ENCODE peak calls at places on chromosomes 6 and 20, in eight cellular contexts. One of them, this sample, is unnamed.

GRCh38 chr6:167934426-167934864 is 63.0 kb upstream of the KIF25 start:
- DNase-seq in HCT116: no peak
- DNase-seq in adrenal gland: no peak
- DNase-seq in suprapubic skin: no peak
- DNase-seq in IMR-90: no peak
- DNase-seq in heart left ventricle: no peak
- DNase-seq in esophagus squamous epithelium: no peak
- DNase-seq in GM12892: no peak
- DNase-seq in this sample: no peak

GRCh38 chr6:165662671-165663282 is at the start of gene PDE10A:
- DNase-seq in heart left ventricle: peak; percentile 88
- DNase-seq in esophagus squamous epithelium: no peak
- DNase-seq in adrenal gland: no peak
- DNase-seq in IMR-90: peak; percentile 55
- DNase-seq in HCT116: no peak
- DNase-seq in GM12892: no peak
- DNase-seq in suprapubic skin: no peak
- DNase-seq in this sample: no peak

GRCh38 chr6:234706-235372 is 57.4 kb upstream of the DUSP22 start:
- DNase-seq in HCT116: no peak
- DNase-seq in suprapubic skin: no peak
- DNase-seq in heart left ventricle: no peak
- DNase-seq in esophagus squamous epithelium: no peak
- DNase-seq in GM12892: no peak
- DNase-seq in adrenal gland: peak; percentile 27
- DNase-seq in IMR-90: no peak
- DNase-seq in this sample: no peak

GRCh38 chr6:3850451-3851203 is 1.5 kb downstream of the FAM50B start:
- DNase-seq in IMR-90: no peak
- DNase-seq in heart left ventricle: no peak
- DNase-seq in adrenal gland: no peak
- DNase-seq in HCT116: no peak
- DNase-seq in GM12892: peak; percentile 34
- DNase-seq in esophagus squamous epithelium: no peak
- DNase-seq in suprapubic skin: no peak
- DNase-seq in this sample: no peak

GRCh38 chr20:41150664-41151063 is 13.3 kb downstream of the PLCG1 start:
- DNase-seq in esophagus squamous epithelium: no peak
- DNase-seq in heart left ventricle: peak; percentile 25
- DNase-seq in HCT116: no peak
- DNase-seq in IMR-90: peak; percentile 29
- DNase-seq in adrenal gland: no peak
- DNase-seq in GM12892: no peak
- DNase-seq in suprapubic skin: no peak
- DNase-seq in this sample: no peak

GRCh38 chr20:42406826-42407225 is 782.9 kb downstream of the PTPRT start:
- DNase-seq in suprapubic skin: no peak
- DNase-seq in esophagus squamous epithelium: no peak
- DNase-seq in IMR-90: no peak
- DNase-seq in heart left ventricle: no peak
- DNase-seq in HCT116: no peak
- DNase-seq in adrenal gland: no peak
- DNase-seq in GM12892: no peak
- DNase-seq in this sample: no peak

GRCh38 chr6:104201557-104201956 is 658.2 kb downstream of the HACE1 start:
- DNase-seq in adrenal gland: no peak
- DNase-seq in IMR-90: no peak
- DNase-seq in heart left ventricle: no peak
- DNase-seq in suprapubic skin: no peak
- DNase-seq in esophagus squamous epithelium: no peak
- DNase-seq in GM12892: no peak
- DNase-seq in HCT116: no peak
- DNase-seq in this sample: no peak

GRCh38 chr20:5829241-5829809 is 79.1 kb downstream of the SHLD1 start:
- DNase-seq in adrenal gland: no peak
- DNase-seq in heart left ventricle: no peak
- DNase-seq in esophagus squamous epithelium: no peak
- DNase-seq in suprapubic skin: no peak
- DNase-seq in IMR-90: no peak
- DNase-seq in GM12892: no peak
- DNase-seq in HCT116: no peak
- DNase-seq in this sample: no peak

GRCh38 chr20:64006902-64007301 is 26.0 kb downstream of the PRPF6 start:
- DNase-seq in heart left ventricle: no peak
- DNase-seq in HCT116: no peak
- DNase-seq in IMR-90: no peak
- DNase-seq in suprapubic skin: no peak
- DNase-seq in adrenal gland: no peak
- DNase-seq in esophagus squamous epithelium: no peak
- DNase-seq in GM12892: no peak
- DNase-seq in this sample: no peak

GRCh38 chr20:10090588-10091166 is 55.9 kb downstream of the ANKEF1 start:
- DNase-seq in esophagus squamous epithelium: no peak
- DNase-seq in suprapubic skin: no peak
- DNase-seq in GM12892: no peak
- DNase-seq in HCT116: peak; percentile 38
- DNase-seq in heart left ventricle: peak; percentile 49
- DNase-seq in IMR-90: peak; percentile 53
- DNase-seq in adrenal gland: peak; percentile 73
- DNase-seq in this sample: peak; percentile 58

GRCh38 chr6:11810854-11811643 is 32.4 kb upstream of the ADTRP start:
- DNase-seq in suprapubic skin: no peak
- DNase-seq in GM12892: no peak
- DNase-seq in HCT116: no peak
- DNase-seq in heart left ventricle: peak; percentile 30
- DNase-seq in IMR-90: peak; percentile 24
- DNase-seq in adrenal gland: no peak
- DNase-seq in esophagus squamous epithelium: no peak
- DNase-seq in this sample: no peak

GRCh38 chr6:107116328-107116892 is 1.1 kb upstream of the BEND3 start:
- DNase-seq in GM12892: no peak
- DNase-seq in suprapubic skin: no peak
- DNase-seq in IMR-90: no peak
- DNase-seq in heart left ventricle: no peak
- DNase-seq in HCT116: no peak
- DNase-seq in adrenal gland: peak; percentile 67
- DNase-seq in esophagus squamous epithelium: no peak
- DNase-seq in this sample: peak; percentile 61

GRCh38 chr6:107115695-107116327 is 496 bp upstream of the BEND3 start:
- DNase-seq in heart left ventricle: no peak
- DNase-seq in adrenal gland: peak; percentile 50
- DNase-seq in GM12892: peak; percentile 36
- DNase-seq in HCT116: no peak
- DNase-seq in suprapubic skin: no peak
- DNase-seq in esophagus squamous epithelium: no peak
- DNase-seq in IMR-90: no peak
- DNase-seq in this sample: peak; percentile 66

GRCh38 chr6:107113460-107114212 is 1.7 kb downstream of the BEND3 start:
- DNase-seq in HCT116: no peak
- DNase-seq in esophagus squamous epithelium: no peak
- DNase-seq in IMR-90: no peak
- DNase-seq in heart left ventricle: no peak
- DNase-seq in GM12892: no peak
- DNase-seq in suprapubic skin: no peak
- DNase-seq in adrenal gland: peak; percentile 63
- DNase-seq in this sample: no peak

GRCh38 chr6:107114213-107114871 is 973 bp downstream of the BEND3 start:
- DNase-seq in HCT116: peak; percentile 52
- DNase-seq in heart left ventricle: peak; percentile 94
- DNase-seq in esophagus squamous epithelium: no peak
- DNase-seq in GM12892: peak; percentile 89
- DNase-seq in IMR-90: peak; percentile 81
- DNase-seq in adrenal gland: peak; percentile 91
- DNase-seq in suprapubic skin: peak; percentile 82
- DNase-seq in this sample: peak; percentile 62

DNA sequence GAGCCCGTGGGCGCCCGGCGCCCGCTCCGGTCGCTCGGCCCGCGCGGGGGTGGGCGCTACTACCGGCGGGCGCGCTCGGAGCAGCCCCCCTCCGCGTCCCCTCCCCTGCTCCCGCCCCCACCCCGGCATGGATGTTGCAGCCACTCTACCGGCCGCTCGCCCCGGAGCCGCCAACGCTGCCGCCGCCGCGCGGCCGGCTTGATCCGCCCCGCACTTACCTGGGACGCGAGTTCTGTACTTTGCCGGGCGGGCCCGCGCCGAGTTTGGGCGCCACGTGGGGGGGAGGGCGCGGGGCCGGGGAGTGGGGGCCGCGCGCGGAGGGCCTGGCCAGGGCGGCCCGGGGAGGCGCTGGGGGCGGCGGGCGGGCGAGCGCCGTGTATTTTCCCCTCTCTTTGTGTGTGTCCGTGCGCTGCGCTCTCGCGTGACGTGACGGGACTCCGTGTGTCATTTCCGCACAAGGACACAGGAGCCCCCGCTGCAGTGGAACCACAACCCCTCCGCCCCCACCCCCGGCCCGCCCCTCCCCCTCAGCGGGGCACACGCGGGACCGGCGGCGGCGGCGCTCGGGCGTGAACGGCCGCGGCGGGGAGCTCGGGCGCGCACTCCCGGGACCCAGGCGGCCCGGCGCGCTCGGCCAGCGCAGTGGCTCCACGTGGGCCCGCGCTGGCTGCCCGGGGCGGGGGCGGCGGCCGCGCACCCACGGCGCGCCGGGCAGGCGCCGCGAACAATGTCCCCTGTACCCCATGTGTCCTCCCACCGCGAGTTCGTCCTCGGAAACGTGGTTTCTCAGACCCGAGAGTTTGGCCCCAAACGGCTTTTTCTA is at the start of gene BEND3:
- DNase-seq in GM12892: no peak
- DNase-seq in suprapubic skin: no peak
- DNase-seq in IMR-90: no peak
- DNase-seq in esophagus squamous epithelium: no peak
- DNase-seq in HCT116: no peak
- DNase-seq in adrenal gland: peak; percentile 66
- DNase-seq in heart left ventricle: peak; percentile 60
- DNase-seq in this sample: peak; percentile 65
- TF ChIP-seq POLR2A in GM12892: peak; percentile 21
- TF ChIP-seq POLR2A in suprapubic skin: no peak
- TF ChIP-seq POLR2A in IMR-90: no peak
- TF ChIP-seq POLR2A in esophagus squamous epithelium: no peak
- TF ChIP-seq POLR2A in HCT116: no peak
- TF ChIP-seq POLR2A in adrenal gland: no peak
- TF ChIP-seq POLR2A in heart left ventricle: no peak
- TF ChIP-seq POLR2A in this sample: no peak

DNA sequence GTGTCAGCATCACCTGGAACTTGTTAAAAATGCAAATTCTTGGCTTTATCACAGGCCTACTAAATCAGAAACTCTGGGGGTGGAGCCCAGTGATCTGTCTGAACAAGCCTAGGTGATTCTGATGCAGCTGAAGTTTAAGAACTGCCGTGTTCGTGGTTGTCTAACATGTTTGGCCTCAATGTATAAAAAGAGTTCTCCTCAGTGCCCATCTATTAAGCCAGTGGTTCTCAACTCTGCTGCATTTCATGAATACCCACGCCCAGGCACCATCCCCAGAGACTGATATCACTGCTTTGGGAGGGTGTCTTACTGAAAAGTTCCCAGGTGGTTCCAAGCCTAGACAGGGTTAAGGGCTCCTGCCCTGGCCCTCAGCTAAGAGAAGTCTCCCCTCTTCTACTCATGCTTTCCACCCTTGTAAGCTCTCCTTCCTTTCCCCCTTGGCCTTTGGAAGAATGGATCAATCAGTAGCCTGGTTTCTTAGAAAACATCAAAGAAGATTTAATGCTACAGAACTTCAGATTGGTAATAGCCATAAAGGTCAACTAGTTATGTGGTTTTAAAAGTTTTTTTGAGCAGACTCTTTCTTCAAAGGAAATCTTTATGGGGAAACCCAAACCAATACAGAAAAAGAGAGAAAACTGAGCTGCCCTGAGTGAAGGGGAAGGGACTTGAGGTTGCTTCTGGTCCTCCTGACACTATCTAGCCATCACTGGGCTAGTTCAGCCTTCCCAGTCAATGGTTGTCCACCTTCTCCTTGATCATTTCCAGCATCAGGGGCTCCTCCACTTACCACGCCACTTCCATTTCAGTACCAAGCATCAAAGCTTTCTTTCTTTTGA is 38.9 kb upstream of the TNFAIP3 start:
- DNase-seq in HCT116: no peak
- DNase-seq in adrenal gland: no peak
- DNase-seq in esophagus squamous epithelium: no peak
- DNase-seq in IMR-90: no peak
- DNase-seq in suprapubic skin: no peak
- DNase-seq in heart left ventricle: no peak
- DNase-seq in GM12892: no peak
- DNase-seq in this sample: no peak
- TF ChIP-seq POLR2A in HCT116: no peak
- TF ChIP-seq POLR2A in adrenal gland: no peak
- TF ChIP-seq POLR2A in esophagus squamous epithelium: no peak
- TF ChIP-seq POLR2A in IMR-90: no peak
- TF ChIP-seq POLR2A in suprapubic skin: no peak
- TF ChIP-seq POLR2A in heart left ventricle: no peak
- TF ChIP-seq POLR2A in GM12892: peak; percentile 14
- TF ChIP-seq POLR2A in this sample: no peak

DNA sequence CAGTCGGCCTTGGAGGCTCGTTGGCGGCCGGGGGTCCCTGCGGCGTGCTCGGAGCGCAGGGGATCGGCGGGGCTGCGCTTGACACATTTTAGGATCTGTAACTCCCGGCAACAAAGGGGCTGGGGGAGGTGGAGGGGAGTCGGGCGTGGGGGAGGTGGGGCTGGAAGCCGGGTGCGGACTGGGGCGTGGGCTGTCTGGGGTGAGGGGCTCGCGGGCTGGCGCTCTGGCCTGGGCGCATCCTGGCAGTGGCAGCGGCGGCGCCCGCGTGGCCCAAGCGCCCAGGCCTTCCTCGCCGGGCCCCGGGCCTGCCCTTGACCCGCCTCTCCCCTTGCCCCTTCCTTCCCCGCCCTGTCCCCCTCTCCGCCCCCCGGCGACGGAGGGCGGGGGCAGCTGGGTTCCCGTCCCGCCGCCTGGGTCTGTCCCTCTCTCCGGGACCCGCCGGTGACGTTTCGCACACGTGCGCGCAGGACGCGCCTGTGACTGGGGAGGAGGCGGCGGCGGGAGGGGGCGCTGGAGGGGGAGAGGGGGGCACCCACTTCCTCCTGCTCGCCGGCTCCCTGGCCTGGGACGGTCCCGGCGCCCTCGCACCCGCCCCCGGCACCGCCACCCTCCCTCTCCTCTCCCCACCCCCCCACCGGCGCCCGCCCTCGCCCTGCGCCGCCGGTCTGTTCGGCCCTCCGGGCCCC is 1.5 kb downstream of the E2F3 start:
- DNase-seq in GM12892: peak; percentile 65
- DNase-seq in HCT116: peak; percentile 80
- DNase-seq in IMR-90: peak; percentile 74
- DNase-seq in esophagus squamous epithelium: peak; percentile 56
- DNase-seq in adrenal gland: peak; percentile 89
- DNase-seq in heart left ventricle: peak; percentile 92
- DNase-seq in suprapubic skin: peak; percentile 89
- DNase-seq in this sample: peak; percentile 92
- TF ChIP-seq POLR2A in GM12892: peak; percentile 71
- TF ChIP-seq POLR2A in HCT116: no peak
- TF ChIP-seq POLR2A in IMR-90: no peak
- TF ChIP-seq POLR2A in esophagus squamous epithelium: no peak
- TF ChIP-seq POLR2A in adrenal gland: no peak
- TF ChIP-seq POLR2A in heart left ventricle: no peak
- TF ChIP-seq POLR2A in suprapubic skin: no peak
- TF ChIP-seq POLR2A in this sample: peak; percentile 28

DNA sequence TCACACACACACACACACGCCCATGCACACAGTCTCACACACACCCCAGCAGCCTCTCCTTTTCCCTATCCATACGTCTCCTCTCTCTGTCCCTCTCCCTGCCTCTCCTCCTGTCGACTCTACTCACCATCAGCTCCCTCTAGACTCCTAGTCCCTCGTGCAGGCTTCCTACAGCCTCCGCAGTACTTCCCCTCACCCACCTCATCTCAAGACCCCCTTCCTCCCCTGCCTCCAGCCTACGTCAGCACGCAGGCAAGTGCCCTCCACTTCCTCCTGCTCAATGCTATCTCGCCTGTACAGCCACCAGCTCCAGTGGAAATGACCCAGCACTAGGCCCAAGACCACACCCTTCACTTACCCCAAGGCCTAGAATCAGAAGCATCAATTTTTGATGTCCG is 834 bp upstream of the TREML2 start:
- DNase-seq in adrenal gland: no peak
- DNase-seq in heart left ventricle: no peak
- DNase-seq in GM12892: no peak
- DNase-seq in HCT116: no peak
- DNase-seq in IMR-90: no peak
- DNase-seq in esophagus squamous epithelium: no peak
- DNase-seq in suprapubic skin: peak; percentile 21
- DNase-seq in this sample: no peak
- TF ChIP-seq POLR2A in adrenal gland: no peak
- TF ChIP-seq POLR2A in heart left ventricle: no peak
- TF ChIP-seq POLR2A in GM12892: no peak
- TF ChIP-seq POLR2A in HCT116: no peak
- TF ChIP-seq POLR2A in IMR-90: no peak
- TF ChIP-seq POLR2A in esophagus squamous epithelium: no peak
- TF ChIP-seq POLR2A in suprapubic skin: no peak
- TF ChIP-seq POLR2A in this sample: no peak